ENCODE peak calls at places on chromosomes 6 and 20, in eight cellular contexts. Q, E, T, C, I, L, P and O are unnamed samples.

GRCh38 chr6:136524339-136524935 is 25.8 kb downstream of the MAP7 start:
- DNase-seq in Q (no peak), E (no peak), T (no peak), C (no peak), I (no peak), L (no peak), P (no peak), O (no peak)

GRCh38 chr6:128323011-128323410 is 197.4 kb downstream of the PTPRK start:
- DNase-seq in Q (no peak), E (no peak), T (no peak), C (no peak), I (no peak), L (no peak), P (no peak), O (no peak)

GRCh38 chr20:38304845-38305447 is 990 bp downstream of the BPI start:
- DNase-seq in Q (no peak), E (peak; percentile 71), T (no peak), C (peak; percentile 12), I (no peak), L (no peak), P (no peak), O (peak; percentile 39)

GRCh38 chr6:110083875-110084585 is 95.4 kb downstream of the WASF1 start:
- DNase-seq in Q (no peak), E (no peak), T (no peak), C (no peak), I (no peak), L (no peak), P (no peak), O (no peak)

GRCh38 chr6:7681449-7681848 is 44.5 kb upstream of the BMP6 start:
- DNase-seq in Q (no peak), E (no peak), T (no peak), C (no peak), I (no peak), L (no peak), P (no peak), O (no peak)

GRCh38 chr6:35725721-35726438 is 11.0 kb upstream of the ARMC12 start:
- DNase-seq in Q (peak; percentile 48), E (peak; percentile 93), T (no peak), C (peak; percentile 63), I (no peak), L (no peak), P (peak; percentile 44), O (peak; percentile 76)

GRCh38 chr6:15663057-15663638 is 320 bp upstream of the DTNBP1 start:
- DNase-seq in Q (no peak), E (peak; percentile 65), T (no peak), C (peak; percentile 57), I (no peak), L (peak; percentile 11), P (no peak), O (peak; percentile 74)

GRCh38 chr6:71385111-71385822 is 96.7 kb downstream of the OGFRL1 start:
- DNase-seq in Q (no peak), E (no peak), T (no peak), C (no peak), I (no peak), L (no peak), P (no peak), O (no peak)

GRCh38 chr6:3094815-3095214 is 23.7 kb upstream of the BPHL start:
- DNase-seq in Q (no peak), E (no peak), T (no peak), C (no peak), I (no peak), L (no peak), P (no peak), O (no peak)

GRCh38 chr20:62742979-62743776 is 34.5 kb downstream of the NTSR1 start:
- DNase-seq in Q (no peak), E (no peak), T (no peak), C (no peak), I (no peak), L (no peak), P (no peak), O (no peak)

GRCh38 chr20:2922957-2923356 is 49.7 kb downstream of the PTPRA start:
- DNase-seq in Q (no peak), E (no peak), T (no peak), C (no peak), I (no peak), L (no peak), P (no peak), O (no peak)

GRCh38 chr20:18087054-18087453 is 29.3 kb upstream of the OVOL2 start:
- DNase-seq in Q (no peak), E (no peak), T (no peak), C (no peak), I (no peak), L (no peak), P (no peak), O (no peak)

GRCh38 chr6:152750694-152751093 is at the start of gene VIP:
- DNase-seq in Q (no peak), E (peak; percentile 66), T (no peak), C (peak; percentile 46), I (no peak), L (no peak), P (no peak), O (peak; percentile 33)

GRCh38 chr6:158938811-158939254 is 61.2 kb downstream of the RSPH3 start:
- DNase-seq in Q (no peak), E (no peak), T (no peak), C (no peak), I (no peak), L (no peak), P (no peak), O (no peak)

GRCh38 chr6:114253431-114253830 is 89.4 kb downstream of the HS3ST5 start:
- DNase-seq in Q (no peak), E (no peak), T (no peak), C (no peak), I (no peak), L (no peak), P (no peak), O (no peak)

GRCh38 chr20:45097485-45098095 is 3.3 kb downstream of the KCNS1 start:
- DNase-seq in Q (no peak), E (peak; percentile 59), T (no peak), C (peak; percentile 13), I (no peak), L (no peak), P (no peak), O (no peak)

GRCh38 chr6:107488875-107489635 is 862 bp upstream of the SOBP start:
- DNase-seq in Q (peak; percentile 5), E (peak; percentile 15), T (no peak), C (peak; percentile 20), I (no peak), L (no peak), P (no peak), O (peak; percentile 59)

GRCh38 chr20:23652371-23652770 is 14.6 kb upstream of the CST3 start:
- DNase-seq in Q (no peak), E (no peak), T (no peak), C (peak; percentile 58), I (no peak), L (no peak), P (no peak), O (no peak)

GRCh38 chr6:21027507-21027906 is 493.2 kb downstream of the CDKAL1 start:
- DNase-seq in Q (no peak), E (no peak), T (no peak), C (no peak), I (no peak), L (no peak), P (no peak), O (no peak)

GRCh38 chr20:52497731-52498130 is 306.2 kb upstream of the ZFP64 start:
- DNase-seq in Q (no peak), E (peak; percentile 38), T (no peak), C (peak; percentile 12), I (no peak), L (no peak), P (no peak), O (peak; percentile 50)

GRCh38 chr20:12999201-12999600 is 9.6 kb upstream of the SPTLC3 start:
- DNase-seq in Q (no peak), E (no peak), T (no peak), C (no peak), I (no peak), L (no peak), P (no peak), O (no peak)

GRCh38 chr6:114084327-114084890 is 113.5 kb upstream of the HDAC2 start:
- DNase-seq in Q (no peak), E (no peak), T (no peak), C (peak; percentile 78), I (no peak), L (no peak), P (no peak), O (no peak)

GRCh38 chr20:37596890-37597539 is 69.3 kb upstream of the BLCAP start:
- DNase-seq in Q (no peak), E (no peak), T (no peak), C (no peak), I (no peak), L (no peak), P (no peak), O (no peak)

GRCh38 chr6:84976516-84977420 is 212.4 kb upstream of the TBX18 start:
- DNase-seq in Q (no peak), E (peak; percentile 51), T (no peak), C (peak; percentile 83), I (no peak), L (no peak), P (no peak), O (no peak)

GRCh38 chr6:5521322-5521721 is 260.0 kb downstream of the FARS2 start:
- DNase-seq in Q (no peak), E (no peak), T (no peak), C (no peak), I (no peak), L (no peak), P (no peak), O (no peak)

GRCh38 chr6:31776563-31776960 is 566 bp downstream of the VWA7 start:
- DNase-seq in Q (no peak), E (no peak), T (no peak), C (no peak), I (no peak), L (no peak), P (no peak), O (no peak)

GRCh38 chr6:64732888-64733287 is 974.1 kb downstream of the EYS start:
- DNase-seq in Q (no peak), E (peak; percentile 69), T (no peak), C (no peak), I (no peak), L (no peak), P (no peak), O (peak; percentile 59)

GRCh38 chr6:143680157-143680556 is 2.4 kb downstream of the PHACTR2 start:
- DNase-seq in Q (no peak), E (no peak), T (no peak), C (no peak), I (no peak), L (no peak), P (no peak), O (no peak)

GRCh38 chr6:18978330-18979128 is 591.4 kb downstream of the RNF144B start:
- DNase-seq in Q (peak; percentile 8), E (peak; percentile 26), T (no peak), C (peak; percentile 28), I (no peak), L (no peak), P (no peak), O (peak; percentile 11)

GRCh38 chr6:115811511-115811910 is 249.2 kb downstream of the FRK start:
- DNase-seq in Q (no peak), E (no peak), T (no peak), C (no peak), I (no peak), L (no peak), P (no peak), O (no peak)

GRCh38 chr20:33796907-33797544 is 14.1 kb upstream of the CHMP4B start:
- DNase-seq in Q (no peak), E (no peak), T (no peak), C (no peak), I (no peak), L (no peak), P (no peak), O (no peak)

GRCh38 chr6:37648465-37649330 is 49.0 kb downstream of the MDGA1 start:
- DNase-seq in Q (no peak), E (no peak), T (no peak), C (no peak), I (peak; percentile 9), L (no peak), P (no peak), O (peak; percentile 21)

GRCh38 chr6:31007694-31008093 is 2.6 kb upstream of the MUC22 start:
- DNase-seq in Q (no peak), E (peak; percentile 85), T (no peak), C (peak; percentile 84), I (no peak), L (peak; percentile 48), P (no peak), O (peak; percentile 94)

GRCh38 chr6:36249536-36249935 is 20.3 kb upstream of the PNPLA1 start:
- DNase-seq in Q (no peak), E (peak; percentile 64), T (no peak), C (no peak), I (no peak), L (no peak), P (no peak), O (no peak)